ENCODE peak calls at places on chromosomes 6 and 20, in four cellular contexts. I is breast epithelium; M is CD8-positive, alpha-beta memory T cell; S is A673. L is an unnamed sample. For H3K4me1, the result is how much of the 10 kb centered on the place peaks cover.

GRCh38 chr6:137002505-137002904 is 42.3 kb downstream of the IL20RA start:
- DNase-seq in I (no peak), M (no peak), S (no peak), L (no peak)

GRCh38 chr6:54754406-54754805 is 92.2 kb upstream of the FAM83B start:
- DNase-seq in I (no peak), M (no peak), S (no peak), L (no peak)

GRCh38 chr6:148580442-148580841 is 166.4 kb upstream of the UST start:
- DNase-seq in I (no peak), M (no peak), S (no peak), L (no peak)

GRCh38 chr6:31567531-31568370 is 4.3 kb upstream of the LTA start:
- DNase-seq in I (no peak), M (no peak), S (no peak), L (no peak)

GRCh38 chr6:151963001-151963400 is 155.5 kb downstream of the ESR1 start:
- DNase-seq in I (no peak), M (no peak), S (no peak), L (no peak)

GRCh38 chr6:43923376-43924221 is 153.6 kb downstream of the VEGFA start:
- DNase-seq in I (peak), M (no peak), S (no peak), L (no peak)

GRCh38 chr6:138203315-138203714 is 15.0 kb downstream of the PBOV1 start:
- DNase-seq in I (no peak), M (no peak), S (no peak), L (no peak)

GRCh38 chr6:161010418-161010817 is 18.8 kb downstream of the MAP3K4 start:
- DNase-seq in I (no peak), M (no peak), S (no peak), L (no peak)

GRCh38 chr20:45867811-45868176 is 10.4 kb downstream of the ZSWIM3 start:
- DNase-seq in I (no peak), M (no peak), S (no peak), L (no peak)

GRCh38 chr20:63969851-63970713 is at the start of gene ZNF512B:
- DNase-seq in I (no peak), M (peak), S (peak), L (no peak)

GRCh38 chr6:44049989-44050871 is 77.0 kb downstream of the MRPL14 start:
- DNase-seq in I (no peak), M (no peak), S (no peak), L (no peak)

GRCh38 chr6:6319947-6320811 is at the start of gene F13A1:
- DNase-seq in I (no peak), M (no peak), S (no peak), L (no peak)

GRCh38 chr20:35595456-35595855 is 20.2 kb upstream of the SPAG4 start:
- DNase-seq in I (no peak), M (no peak), S (no peak), L (no peak)

GRCh38 chr20:4297141-4297826 is 281.9 kb upstream of the RNF24 start:
- DNase-seq in I (no peak), M (no peak), S (peak), L (no peak)

GRCh38 chr6:22437665-22438064 is 131.7 kb upstream of the HDGFL1 start:
- DNase-seq in I (no peak), M (no peak), S (no peak), L (no peak)

GRCh38 chr6:26336355-26337198 is 28.4 kb upstream of the BTN3A2 start:
- DNase-seq in I (no peak), M (no peak), S (peak), L (no peak)

GRCh38 chr6:37145443-37145842 is 24.5 kb upstream of the PIM1 start:
- DNase-seq in I (no peak), M (no peak), S (no peak), L (no peak)

GRCh38 chr20:1336699-1337387 is 7.9 kb upstream of the SDCBP2 start:
- DNase-seq in I (peak), M (peak), S (peak), L (no peak)

GRCh38 chr6:84449220-84449619 is 221.8 kb upstream of the CEP162 start:
- DNase-seq in I (no peak), M (no peak), S (no peak), L (no peak)

GRCh38 chr6:47137073-47137472 is 94.9 kb upstream of the ADGRF1 start:
- DNase-seq in I (no peak), M (no peak), S (no peak), L (no peak)

GRCh38 chr6:158638393-158638792 is 6.2 kb downstream of the DYNLT1 start:
- DNase-seq in I (no peak), M (no peak), S (no peak), L (no peak)

GRCh38 chr6:135880066-135880972 is 28.8 kb downstream of the PDE7B start:
- DNase-seq in I (no peak), M (peak), S (no peak), L (peak)

GRCh38 chr6:88843040-88843439 is 120.4 kb downstream of the RNGTT start:
- DNase-seq in I (no peak), M (no peak), S (no peak), L (no peak)

GRCh38 chr6:127464881-127465459 is 5.8 kb upstream of the KIAA0408 start:
- DNase-seq in I (peak), M (peak), S (peak), L (peak)

GRCh38 chr20:24669701-24670100 is 200.3 kb downstream of the SYNDIG1 start:
- DNase-seq in I (peak), M (no peak), S (no peak), L (no peak)

GRCh38 chr20:50054626-50055511 is 58.1 kb downstream of the UBE2V1 start:
- DNase-seq in I (no peak), M (no peak), S (no peak), L (no peak)

GRCh38 chr6:158660331-158660730 is 10.5 kb downstream of the SYTL3 start:
- DNase-seq in I (no peak), M (peak), S (no peak), L (no peak)

GRCh38 chr6:158031445-158032353 is 50.0 kb downstream of the SYNJ2 start:
- DNase-seq in I (no peak), M (no peak), S (peak), L (peak)

GRCh38 chr20:34579191-34579661 is 20.7 kb downstream of the MAP1LC3A start:
- DNase-seq in I (no peak), M (no peak), S (peak), L (no peak)

GRCh38 chr6:133756046-133756445 is 132.9 kb upstream of the TCF21 start:
- DNase-seq in I (no peak), M (no peak), S (peak), L (no peak)

GRCh38 chr20:60228255-60228654 is 270.0 kb downstream of the CDH26 start:
- DNase-seq in I (no peak), M (no peak), S (no peak), L (no peak)

GRCh38 chr6:17018425-17018824 is 83.4 kb upstream of the STMND1 start:
- DNase-seq in I (no peak), M (no peak), S (no peak), L (no peak)

GRCh38 chr20:32943490-32944052 is 60.7 kb downstream of the SUN5 start:
- DNase-seq in I (no peak), M (no peak), S (no peak), L (no peak)

GRCh38 chr20:51532577-51533191 is 9.8 kb downstream of the NFATC2 start:
- DNase-seq in I (no peak), M (no peak), S (no peak), L (no peak)

GRCh38 chr6:148565321-148565926 is 181.4 kb upstream of the UST start:
- DNase-seq in I (no peak), M (no peak), S (no peak), L (no peak)

GRCh38 chr6:73566954-73567591 is 46.2 kb upstream of the EEF1A1 start:
- DNase-seq in I (no peak), M (no peak), S (peak), L (no peak)

GRCh38 chr6:157456524-157456829 is 75.5 kb downstream of the ZDHHC14 start:
- DNase-seq in I (no peak), M (no peak), S (no peak), L (no peak)

GRCh38 chr6:13729891-13730290 is 18.3 kb upstream of the RANBP9 start:
- DNase-seq in I (no peak), M (no peak), S (no peak), L (no peak)

GRCh38 chr6:13725052-13725451 is 13.4 kb upstream of the RANBP9 start:
- DNase-seq in I (no peak), M (no peak), S (no peak), L (no peak)

GRCh38 chr6:13722880-13723279 is 11.2 kb upstream of the RANBP9 start:
- DNase-seq in I (no peak), M (no peak), S (no peak), L (no peak)

GRCh38 chr6:13725570-13725969 is 13.9 kb upstream of the RANBP9 start:
- DNase-seq in I (no peak), M (no peak), S (no peak), L (peak)

DNA sequence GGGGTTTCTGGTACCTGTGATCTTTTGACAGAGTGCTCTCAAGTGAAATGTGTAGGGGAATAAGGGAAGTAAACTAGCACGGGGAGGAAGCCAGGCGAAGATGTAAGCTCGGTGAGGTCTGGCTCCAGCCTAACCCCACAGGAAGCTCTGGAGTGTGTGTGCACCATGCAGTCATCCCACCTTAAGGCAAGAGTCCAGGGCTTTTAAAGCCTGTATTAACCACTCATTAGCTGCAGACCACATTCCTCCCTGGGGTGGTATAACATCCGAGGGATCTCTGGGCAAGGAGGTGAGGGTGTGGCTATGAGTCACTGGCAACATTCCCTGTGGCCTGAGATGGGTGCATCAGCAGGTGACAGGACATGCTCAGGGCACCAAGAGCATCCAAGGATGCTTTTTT is 12.5 kb upstream of the RANBP9 start:
- DNase-seq in I (no peak), M (no peak), S (no peak), L (no peak)
- H3K27ac ChIP-seq in I (no peak), M (no peak), S (no peak), L (peak)

GRCh38 chr20:62625921-62626547 is 16.3 kb upstream of the SLCO4A1 start:
- DNase-seq in I (peak), M (no peak), S (no peak), L (no peak)
- H3K4me1 ChIP-seq in I (under half), M (under half), S (under half), L (under half)

GRCh38 chr20:57401565-57401918 is 10.3 kb downstream of the RBM38 start:
- DNase-seq in I (no peak), M (peak), S (no peak), L (no peak)

GRCh38 chr20:57399587-57400261 is 8.5 kb downstream of the RBM38 start:
- DNase-seq in I (no peak), M (peak), S (no peak), L (peak)

GRCh38 chr20:57402206-57403125 is 11.3 kb downstream of the RBM38 start:
- DNase-seq in I (no peak), M (peak), S (no peak), L (no peak)

GRCh38 chr20:57400262-57400701 is 9.1 kb downstream of the RBM38 start:
- DNase-seq in I (no peak), M (peak), S (no peak), L (no peak)

DNA sequence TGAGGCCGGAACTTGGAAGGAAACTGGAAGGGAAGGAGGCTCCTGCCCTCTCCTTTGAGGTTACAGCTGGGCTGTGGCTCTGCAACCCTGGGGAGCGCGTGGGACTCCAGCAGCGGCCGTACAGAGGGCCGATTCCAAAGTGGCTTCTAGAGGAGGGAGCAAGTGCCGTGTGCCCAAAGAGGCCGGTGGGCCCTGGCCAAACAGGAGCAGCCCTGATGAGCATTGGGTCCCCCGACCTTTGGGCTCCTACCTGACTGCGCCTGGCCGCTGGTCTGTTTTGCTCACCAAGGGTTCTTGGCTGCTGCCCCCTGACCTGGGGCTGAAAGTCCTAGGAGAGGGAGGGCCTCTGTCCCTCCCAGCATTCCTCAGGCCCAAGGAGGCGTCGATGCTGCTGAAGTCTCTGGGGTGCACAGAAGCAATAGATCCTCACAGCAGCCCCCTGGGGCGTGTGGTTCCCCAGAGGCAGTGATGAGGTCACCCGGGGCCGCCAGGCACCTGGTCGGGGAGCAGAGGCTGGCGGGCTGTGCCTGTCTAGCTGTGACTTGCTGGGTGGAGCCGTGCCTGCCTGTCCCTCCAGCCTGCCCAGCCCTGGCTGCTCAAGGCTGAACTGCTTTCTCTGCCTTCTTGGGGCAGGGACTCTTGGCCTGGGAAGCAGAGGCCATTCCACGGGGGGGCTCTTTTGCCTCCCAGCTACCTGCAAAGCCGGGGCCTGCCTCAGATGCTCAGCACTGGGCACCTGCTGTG is 9.8 kb downstream of the RBM38 start:
- DNase-seq in I (no peak), M (peak), S (no peak), L (no peak)
- H3K4me3 ChIP-seq in I (no peak), M (peak), S (no peak), L (no peak)

GRCh38 chr6:122548820-122549219 is 61.4 kb upstream of the PKIB start:
- DNase-seq in I (no peak), M (no peak), S (no peak), L (no peak)
- H3K27ac ChIP-seq in I (no peak), M (no peak), S (no peak), L (no peak)

DNA sequence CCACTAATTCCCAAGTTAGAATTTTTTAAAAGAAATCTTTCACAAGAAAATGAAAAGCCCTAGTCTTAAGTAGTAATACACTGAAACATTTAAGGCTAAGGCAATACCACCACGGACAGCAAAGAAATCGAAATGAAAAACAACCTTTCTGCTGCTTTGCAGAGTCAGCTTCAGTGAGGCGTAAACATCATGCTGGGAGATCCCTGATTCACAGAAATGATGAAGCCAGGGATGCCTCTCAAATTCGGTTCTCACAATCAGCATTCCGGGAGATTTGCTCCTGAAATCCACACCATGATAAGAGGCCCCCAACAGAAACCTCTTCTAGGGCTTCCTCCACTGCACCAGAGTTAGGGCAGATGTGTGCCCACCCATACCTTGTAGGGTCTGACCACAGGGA is 18.6 kb downstream of the RRBP1 start:
- DNase-seq in I (no peak), M (no peak), S (peak), L (no peak)
- H3K4me1 ChIP-seq in I (under half), M (under half), S (half or more), L (under half)

DNA sequence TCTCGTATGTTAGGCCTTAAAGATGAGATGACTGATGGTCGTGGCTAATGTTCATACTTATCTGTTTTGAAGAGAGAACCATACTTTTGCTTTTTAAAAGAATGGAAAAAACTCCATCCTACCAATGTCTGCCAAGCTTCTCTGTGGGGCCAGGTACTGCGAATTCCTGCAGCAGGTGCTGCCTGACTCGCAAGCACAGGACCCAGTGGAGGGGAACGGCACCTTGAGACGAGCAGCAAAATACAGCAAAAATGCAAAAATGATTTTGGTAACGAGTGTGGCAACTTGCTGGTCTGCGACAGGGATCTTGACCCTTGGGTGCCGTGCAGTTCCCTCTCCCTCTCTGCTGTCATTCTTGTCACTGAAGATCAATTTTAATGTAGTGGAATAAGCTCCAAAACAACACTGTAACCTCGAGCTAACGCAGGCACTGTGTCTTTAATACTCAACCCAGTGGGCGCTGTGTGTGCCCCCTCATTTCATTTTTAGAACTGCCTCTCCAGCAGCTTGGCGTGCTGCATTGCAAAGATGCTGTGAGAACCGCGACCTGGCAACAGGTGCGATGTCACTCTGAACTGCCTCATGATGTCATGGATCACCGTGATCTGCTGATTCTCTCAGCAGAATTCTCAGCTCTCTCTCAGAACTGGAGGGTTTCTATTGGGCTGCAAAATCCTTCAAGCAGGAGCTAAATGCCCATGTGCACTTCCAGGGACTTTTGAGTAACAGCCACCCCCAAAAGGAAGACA is 51.6 kb downstream of the RAMACL start:
- DNase-seq in I (no peak), M (no peak), S (no peak), L (no peak)
- H3K4me3 ChIP-seq in I (no peak), M (no peak), S (no peak), L (no peak)

L was measured in effector memory CD4-positive, alpha-beta T cell.